ENCODE peak calls at places on chromosomes 3 and 15, in seven cellular contexts. P is amniotic stem cell, R is EH, W is left ventricle myocardium superior, M is Daoy, Y is non-pigmented ciliary epithelial cell, C is NCI-H1092 treated with DMSO at 0.1 percent for 48 hours. L is an unnamed sample.

GRCh38 chr3:127008236-127008635 is 25.3 kb downstream of the PLXNA1 start:
- DNase-seq in P (no peak), R (no peak), W (no peak), M (no peak), Y (no peak), C (no peak), L (no peak)

GRCh38 chr3:127900536-127900935 is 14.5 kb upstream of the KBTBD12 start:
- DNase-seq in P (no peak), R (no peak), W (no peak), M (peak; percentile 37), Y (no peak), C (no peak), L (no peak)

GRCh38 chr3:32553459-32553858 is 17.2 kb downstream of the DYNC1LI1 start:
- DNase-seq in P (no peak), R (no peak), W (no peak), M (no peak), Y (no peak), C (no peak), L (no peak)

GRCh38 chr15:66644815-66645345 is 57.2 kb upstream of the SMAD6 start:
- DNase-seq in P (no peak), R (peak; percentile 75), W (no peak), M (peak; percentile 19), Y (peak; percentile 28), C (no peak), L (peak; percentile 42)

GRCh38 chr3:136543385-136543784 is 208.8 kb downstream of the STAG1 start:
- DNase-seq in P (no peak), R (peak; percentile 41), W (no peak), M (no peak), Y (no peak), C (no peak), L (no peak)

GRCh38 chr3:128228366-128228910 is 75.2 kb downstream of the EEFSEC start:
- DNase-seq in P (no peak), R (no peak), W (no peak), M (no peak), Y (no peak), C (no peak), L (no peak)

GRCh38 chr3:100988080-100988479 is 5.1 kb downstream of the ABI3BP start:
- DNase-seq in P (no peak), R (no peak), W (no peak), M (no peak), Y (no peak), C (no peak), L (no peak)

GRCh38 chr3:30610702-30611410 is 4.5 kb downstream of the TGFBR2 start:
- DNase-seq in P (no peak), R (no peak), W (no peak), M (no peak), Y (no peak), C (no peak), L (no peak)

GRCh38 chr15:34821907-34822306 is 26.6 kb upstream of the ACTC1 start:
- DNase-seq in P (no peak), R (no peak), W (no peak), M (no peak), Y (no peak), C (no peak), L (no peak)

GRCh38 chr3:122774564-122774963 is 19.1 kb downstream of the HSPBAP1 start:
- DNase-seq in P (no peak), R (peak; percentile 39), W (no peak), M (no peak), Y (peak; percentile 50), C (no peak), L (no peak)

GRCh38 chr3:107285197-107285596 is 92.0 kb upstream of the CCDC54 start:
- DNase-seq in P (no peak), R (peak; percentile 45), W (no peak), M (peak; percentile 67), Y (no peak), C (no peak), L (no peak)

GRCh38 chr3:184968115-184968514 is 156.1 kb downstream of the VPS8 start:
- DNase-seq in P (no peak), R (no peak), W (no peak), M (no peak), Y (no peak), C (no peak), L (no peak)

GRCh38 chr15:68633181-68634121 is 54.7 kb downstream of the CORO2B start:
- DNase-seq in P (no peak), R (no peak), W (peak; percentile 56), M (no peak), Y (no peak), C (no peak), L (no peak)

GRCh38 chr15:45549831-45550230 is 27.3 kb upstream of the SLC30A4 start:
- DNase-seq in P (no peak), R (peak; percentile 86), W (no peak), M (peak; percentile 16), Y (peak; percentile 6), C (no peak), L (peak; percentile 62)

GRCh38 chr15:47607750-47608149 is 109.6 kb upstream of the SEMA6D start:
- DNase-seq in P (no peak), R (no peak), W (no peak), M (no peak), Y (no peak), C (no peak), L (no peak)

GRCh38 chr3:139838269-139838957 is 96.6 kb upstream of the CLSTN2 start:
- DNase-seq in P (no peak), R (no peak), W (no peak), M (no peak), Y (no peak), C (no peak), L (no peak)

GRCh38 chr3:158159714-158160113 is 49.8 kb downstream of the RSRC1 start:
- DNase-seq in P (no peak), R (no peak), W (no peak), M (no peak), Y (no peak), C (no peak), L (no peak)

GRCh38 chr15:81279621-81280051 is 44.3 kb downstream of the STARD5 start:
- DNase-seq in P (no peak), R (peak; percentile 38), W (no peak), M (peak; percentile 17), Y (no peak), C (no peak), L (no peak)

GRCh38 chr3:197522881-197523342 is 32.9 kb downstream of the BDH1 start:
- DNase-seq in P (no peak), R (peak; percentile 72), W (no peak), M (no peak), Y (no peak), C (no peak), L (no peak)

GRCh38 chr3:4904801-4905695 is 74.2 kb upstream of the BHLHE40 start:
- DNase-seq in P (no peak), R (peak; percentile 20), W (no peak), M (no peak), Y (no peak), C (no peak), L (no peak)

GRCh38 chr15:33458421-33458820 is 147.7 kb downstream of the RYR3 start:
- DNase-seq in P (no peak), R (no peak), W (no peak), M (no peak), Y (no peak), C (no peak), L (no peak)

GRCh38 chr15:33846862-33847261 is 121.4 kb upstream of the CHRM5 start:
- DNase-seq in P (no peak), R (peak; percentile 66), W (no peak), M (no peak), Y (no peak), C (no peak), L (no peak)

GRCh38 chr15:92780816-92781215 is 119.3 kb upstream of the CHD2 start:
- DNase-seq in P (no peak), R (no peak), W (no peak), M (no peak), Y (no peak), C (peak; percentile 33), L (no peak)

GRCh38 chr3:101639280-101639963 is 37.5 kb downstream of the ZBTB11 start:
- DNase-seq in P (no peak), R (no peak), W (no peak), M (no peak), Y (no peak), C (no peak), L (no peak)

GRCh38 chr3:52712291-52713212 is 6.6 kb downstream of the SPCS1 start:
- DNase-seq in P (no peak), R (no peak), W (no peak), M (no peak), Y (no peak), C (no peak), L (no peak)

GRCh38 chr3:187833799-187834578 is 88.7 kb upstream of the BCL6 start:
- DNase-seq in P (no peak), R (no peak), W (no peak), M (no peak), Y (no peak), C (no peak), L (no peak)

GRCh38 chr3:184602406-184603155 is 41.0 kb downstream of the EPHB3 start:
- DNase-seq in P (no peak), R (no peak), W (no peak), M (peak; percentile 52), Y (no peak), C (peak; percentile 63), L (no peak)

GRCh38 chr3:27888562-27888961 is 166.4 kb upstream of the EOMES start:
- DNase-seq in P (no peak), R (peak; percentile 6), W (no peak), M (no peak), Y (no peak), C (no peak), L (no peak)

GRCh38 chr3:172752651-172753050 is 2.1 kb downstream of the ECT2 start:
- DNase-seq in P (no peak), R (no peak), W (no peak), M (no peak), Y (no peak), C (no peak), L (no peak)

GRCh38 chr3:172397716-172398405 is 50.4 kb downstream of the GHSR start:
- DNase-seq in P (no peak), R (no peak), W (no peak), M (no peak), Y (peak; percentile 30), C (no peak), L (no peak)

GRCh38 chr3:168539909-168540308 is 444.2 kb upstream of the GOLIM4 start:
- DNase-seq in P (no peak), R (no peak), W (no peak), M (no peak), Y (no peak), C (no peak), L (no peak)

GRCh38 chr15:43250785-43251184 is 15.9 kb downstream of the TGM5 start:
- DNase-seq in P (no peak), R (no peak), W (no peak), M (no peak), Y (no peak), C (no peak), L (no peak)

GRCh38 chr3:64188810-64189560 is 36.3 kb downstream of the PRICKLE2 start:
- DNase-seq in P (no peak), R (peak; percentile 94), W (no peak), M (peak; percentile 91), Y (peak; percentile 83), C (no peak), L (peak; percentile 66)

GRCh38 chr15:27418729-27419128 is 447.7 kb downstream of the GABRG3 start:
- DNase-seq in P (no peak), R (no peak), W (no peak), M (no peak), Y (no peak), C (no peak), L (no peak)

GRCh38 chr3:9862391-9863235 is 17.4 kb downstream of the CIDEC start:
- DNase-seq in P (no peak), R (peak; percentile 65), W (peak; percentile 84), M (no peak), Y (no peak), C (no peak), L (no peak)

GRCh38 chr15:100383302-100384107 is 41.7 kb upstream of the ADAMTS17 start:
- DNase-seq in P (no peak), R (peak; percentile 0), W (no peak), M (no peak), Y (no peak), C (peak; percentile 54), L (no peak)

GRCh38 chr3:138434875-138435772 is 708 bp downstream of the ESYT3 start:
- DNase-seq in P (no peak), R (peak; percentile 13), W (no peak), M (no peak), Y (no peak), C (no peak), L (no peak)

L was measured in HS-27A.